ENCODE peak calls at places on chromosomes 7 and 10, in six cellular contexts. T is foreskin keratinocyte; H is CD4-positive, alpha-beta T cell; S is MM.1S; R is thoracic aorta; O is left ventricle myocardium inferior. W is an unnamed sample.

GRCh38 chr7:145481985-145482384 is 634.6 kb upstream of the CNTNAP2 start:
- DNase-seq in H (no peak), R (no peak), T (no peak), O (no peak), S (no peak), W (no peak)

GRCh38 chr10:47366056-47366631 is 17.9 kb downstream of the ZNF488 start:
- DNase-seq in R (no peak), O (no peak), S (no peak), T (no peak), H (no peak), W (no peak)

GRCh38 chr10:62019685-62020361 is 118.3 kb downstream of the ARID5B start:
- DNase-seq in T (peak), S (no peak), R (no peak), O (no peak), H (no peak), W (no peak)

GRCh38 chr7:141654551-141654950 is 47.4 kb downstream of the DENND11 start:
- DNase-seq in H (peak), T (peak), O (no peak), S (peak), R (no peak), W (peak)

GRCh38 chr7:151709141-151710038 is 167.5 kb downstream of the PRKAG2 start:
- DNase-seq in R (no peak), S (no peak), O (no peak), H (no peak), T (no peak), W (no peak)

GRCh38 chr10:102764340-102765257 is 20.9 kb downstream of the WBP1L start:
- DNase-seq in O (no peak), T (no peak), R (no peak), H (no peak), S (no peak), W (no peak)

GRCh38 chr7:105963038-105963667 is at the start of gene CDHR3:
- DNase-seq in R (no peak), H (no peak), T (no peak), O (no peak), S (no peak), W (no peak)

GRCh38 chr10:113982296-113982695 is 61.4 kb upstream of the ADRB1 start:
- DNase-seq in O (no peak), H (no peak), T (no peak), R (no peak), S (no peak), W (no peak)

GRCh38 chr7:14551326-14551725 is 351.2 kb downstream of the DGKB start:
- DNase-seq in S (no peak), R (no peak), T (no peak), H (no peak), O (no peak), W (no peak)

GRCh38 chr7:123747089-123747488 is 1.7 kb downstream of the WASL start:
- DNase-seq in T (no peak), H (no peak), S (peak), R (no peak), O (no peak), W (no peak)

GRCh38 chr7:72249106-72249505 is 163.0 kb downstream of the CALN1 start:
- DNase-seq in O (no peak), R (no peak), S (peak), H (no peak), T (no peak), W (no peak)

GRCh38 chr10:60155945-60156683 is 233.6 kb downstream of the ANK3 start:
- DNase-seq in S (no peak), T (no peak), O (no peak), R (no peak), H (no peak), W (no peak)

GRCh38 chr7:112504093-112504695 is 23.4 kb downstream of the LSMEM1 start:
- DNase-seq in O (no peak), H (no peak), S (no peak), T (no peak), R (no peak), W (no peak)

GRCh38 chr7:156840134-156840533 is 52.8 kb downstream of the LMBR1 start:
- DNase-seq in H (no peak), O (no peak), T (no peak), S (no peak), R (no peak), W (no peak)

GRCh38 chr10:5919568-5919967 is 29.5 kb downstream of the FBH1 start:
- DNase-seq in S (no peak), R (no peak), T (no peak), O (no peak), H (no peak), W (no peak)

GRCh38 chr7:82105463-82105862 is 335.6 kb upstream of the HGF start:
- DNase-seq in T (peak), H (no peak), O (no peak), S (no peak), R (no peak), W (peak)

GRCh38 chr7:130152270-130153141 is 52.7 kb downstream of the TMEM209 start:
- DNase-seq in O (no peak), T (peak), S (no peak), R (no peak), H (no peak), W (no peak)

GRCh38 chr10:84118395-84119006 is 20.8 kb upstream of the GHITM start:
- DNase-seq in S (no peak), T (no peak), R (no peak), O (no peak), H (no peak), W (no peak)

GRCh38 chr7:37918526-37918925 is 1.9 kb upstream of the SFRP4 start:
- DNase-seq in H (no peak), T (no peak), S (no peak), O (no peak), R (no peak), W (no peak)

GRCh38 chr7:106167439-106168136 is 55.5 kb upstream of the SYPL1 start:
- DNase-seq in O (no peak), T (no peak), H (no peak), R (no peak), S (no peak), W (no peak)

GRCh38 chr7:55179897-55180682 is 161.3 kb downstream of the EGFR start:
- DNase-seq in O (no peak), S (no peak), H (no peak), R (no peak), T (no peak), W (no peak)

GRCh38 chr10:43696909-43697499 is 48.3 kb upstream of the ZNF32 start:
- DNase-seq in H (no peak), R (no peak), O (no peak), S (no peak), T (no peak), W (no peak)

GRCh38 chr10:6204341-6205191 is 1.8 kb downstream of the PFKFB3 start:
- DNase-seq in S (no peak), T (peak), H (no peak), O (peak), R (no peak), W (peak)

GRCh38 chr10:69438531-69439349 is 12.5 kb upstream of the TSPAN15 start:
- DNase-seq in O (no peak), T (peak), S (no peak), R (no peak), H (no peak), W (no peak)

GRCh38 chr7:47496666-47497065 is 85.2 kb downstream of the TNS3 start:
- DNase-seq in S (no peak), R (no peak), O (no peak), H (no peak), T (no peak), W (no peak)

GRCh38 chr7:47498229-47499056 is 83.5 kb downstream of the TNS3 start:
- DNase-seq in S (peak), O (no peak), H (no peak), R (no peak), T (no peak), W (no peak)

GRCh38 chr7:47495269-47495875 is 86.5 kb downstream of the TNS3 start:
- DNase-seq in S (no peak), H (no peak), T (no peak), O (no peak), R (no peak), W (no peak)

GRCh38 chr7:47496064-47496665 is 85.7 kb downstream of the TNS3 start:
- DNase-seq in T (no peak), H (no peak), S (no peak), O (no peak), R (no peak), W (no peak)

DNA sequence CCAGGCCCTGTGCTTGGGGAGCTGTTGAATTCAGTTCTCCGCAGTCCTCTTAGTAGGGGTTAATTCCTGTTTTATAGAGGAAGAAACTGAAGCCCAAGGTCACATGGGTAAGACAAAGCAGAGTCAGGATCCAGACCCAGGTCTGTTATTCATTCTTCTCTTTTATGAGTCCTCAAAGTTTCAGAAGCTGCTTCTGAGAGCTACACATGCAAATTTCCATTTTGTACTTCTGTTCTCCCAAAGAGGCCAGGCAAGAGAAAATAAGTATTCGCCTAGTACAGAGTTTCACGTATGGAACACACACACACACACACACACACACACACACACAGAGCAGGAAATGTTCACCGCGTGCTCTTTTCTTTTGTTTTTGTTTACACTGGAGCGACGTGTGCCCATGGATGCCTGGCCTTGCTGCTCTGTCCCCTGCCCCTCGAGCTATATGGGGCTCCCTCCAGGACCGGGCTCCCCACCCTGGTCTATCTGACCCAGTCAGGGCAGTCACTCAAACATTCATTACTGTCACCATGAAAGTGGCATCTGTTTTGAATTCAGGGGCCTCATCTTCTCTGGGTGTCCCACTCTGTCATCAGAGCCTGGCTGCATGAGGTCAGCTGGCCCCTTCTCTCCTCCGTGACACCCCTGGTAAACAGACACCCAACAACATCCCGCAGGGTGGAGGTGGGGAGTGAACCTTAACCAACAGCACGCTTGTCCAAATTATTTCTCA is 84.4 kb downstream of the TNS3 start:
- DNase-seq in S (peak), H (no peak), R (no peak), O (no peak), T (no peak), W (no peak)
- H3K27ac ChIP-seq in S (peak), H (no peak), R (peak), O (peak), T (no peak), W (no peak)

GRCh38 chr7:94908204-94909022 is 1.0 kb downstream of the PPP1R9A start:
- DNase-seq in O (peak), H (no peak), T (no peak), R (no peak), S (no peak), W (no peak)
- H3K27ac ChIP-seq in O (peak), H (no peak), T (no peak), R (peak), S (no peak), W (no peak)

GRCh38 chr10:117367718-117368117 is 7.5 kb downstream of the PDZD8 start:
- DNase-seq in T (no peak), R (no peak), S (no peak), O (no peak), H (no peak), W (no peak)

GRCh38 chr10:117366741-117367140 is 8.5 kb downstream of the PDZD8 start:
- DNase-seq in R (no peak), S (no peak), H (no peak), T (no peak), O (no peak), W (no peak)

GRCh38 chr10:117363027-117363426 is 12.2 kb downstream of the PDZD8 start:
- DNase-seq in O (no peak), R (no peak), S (no peak), T (peak), H (no peak), W (peak)

GRCh38 chr10:117364121-117364960 is 10.9 kb downstream of the PDZD8 start:
- DNase-seq in T (no peak), R (no peak), H (no peak), S (no peak), O (no peak), W (no peak)

DNA sequence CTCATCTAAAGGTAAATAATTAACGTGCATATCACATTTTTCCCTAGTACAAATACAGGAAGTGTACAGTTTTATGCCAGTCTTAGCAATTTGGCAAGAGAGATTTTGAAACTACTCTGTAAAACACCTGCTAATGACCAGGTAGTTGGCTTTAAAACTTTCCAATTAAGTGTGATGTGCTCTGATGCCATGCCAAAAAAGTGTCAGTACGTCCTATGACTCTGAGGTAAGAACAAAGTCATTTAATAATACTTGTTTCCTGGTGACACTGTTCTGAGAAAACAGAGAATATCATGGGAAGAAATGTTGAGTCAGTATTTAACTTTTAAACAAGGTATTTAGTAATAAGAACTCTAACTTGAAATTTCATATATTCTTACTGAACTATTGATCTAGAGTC is 9.6 kb downstream of the PDZD8 start:
- DNase-seq in R (no peak), O (no peak), S (peak), T (no peak), H (no peak), W (peak)
- H3K27ac ChIP-seq in R (no peak), O (no peak), S (no peak), T (no peak), H (no peak), W (peak)

GRCh38 chr7:99339595-99339994 is 13.9 kb downstream of the ARPC1A start:
- DNase-seq in S (no peak), T (no peak), R (no peak), O (no peak), H (no peak), W (no peak)
- H3K27ac ChIP-seq in S (no peak), T (no peak), R (peak), O (no peak), H (no peak), W (no peak)

DNA sequence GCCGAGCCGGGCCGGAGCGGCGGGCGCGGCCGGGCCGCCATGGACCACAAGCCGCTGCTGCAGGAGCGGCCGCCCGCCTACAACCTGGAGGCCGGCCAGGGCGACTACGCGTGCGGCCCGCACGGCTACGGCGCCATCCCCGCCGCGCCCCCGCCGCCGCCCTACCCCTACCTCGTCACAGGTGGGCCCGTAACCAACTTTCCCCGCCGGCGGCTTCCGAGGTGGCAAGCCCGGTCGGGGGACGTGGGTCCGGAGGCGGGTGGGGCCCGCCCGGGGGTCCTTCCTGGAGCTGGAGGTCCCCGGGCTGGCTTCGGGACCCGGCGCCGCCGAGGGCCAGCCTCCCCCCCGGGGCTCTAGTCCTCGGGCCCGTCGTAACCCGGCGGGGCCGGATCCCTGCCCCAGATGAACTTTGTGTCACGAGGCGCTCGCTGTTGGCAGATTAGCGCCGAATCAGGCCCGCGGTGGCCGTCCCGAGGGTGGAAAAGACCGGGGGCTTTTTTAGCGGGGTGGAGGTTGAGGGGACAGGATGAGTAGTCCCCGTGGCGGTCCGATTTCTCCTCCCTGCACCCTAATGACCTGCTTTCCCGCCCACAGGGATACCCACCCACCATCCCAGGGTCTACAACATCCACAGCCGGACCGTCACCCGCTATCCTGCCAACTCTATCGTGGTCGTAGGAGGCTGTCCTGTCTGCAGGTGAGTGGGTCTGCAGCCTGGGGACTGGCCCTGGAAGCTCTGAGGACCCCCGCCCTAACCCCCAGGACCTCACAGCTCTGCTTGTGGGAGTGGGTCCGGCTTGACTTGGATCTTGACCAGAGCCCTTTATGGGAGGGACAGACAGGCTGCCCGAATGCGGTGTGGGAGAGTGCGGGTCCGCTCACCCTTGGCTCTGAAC is 519 bp downstream of the BRI3 start:
- DNase-seq in H (no peak), O (no peak), T (no peak), R (no peak), S (no peak), W (no peak)
- H3K27ac ChIP-seq in H (peak), O (peak), T (peak), R (peak), S (no peak), W (peak)

DNA sequence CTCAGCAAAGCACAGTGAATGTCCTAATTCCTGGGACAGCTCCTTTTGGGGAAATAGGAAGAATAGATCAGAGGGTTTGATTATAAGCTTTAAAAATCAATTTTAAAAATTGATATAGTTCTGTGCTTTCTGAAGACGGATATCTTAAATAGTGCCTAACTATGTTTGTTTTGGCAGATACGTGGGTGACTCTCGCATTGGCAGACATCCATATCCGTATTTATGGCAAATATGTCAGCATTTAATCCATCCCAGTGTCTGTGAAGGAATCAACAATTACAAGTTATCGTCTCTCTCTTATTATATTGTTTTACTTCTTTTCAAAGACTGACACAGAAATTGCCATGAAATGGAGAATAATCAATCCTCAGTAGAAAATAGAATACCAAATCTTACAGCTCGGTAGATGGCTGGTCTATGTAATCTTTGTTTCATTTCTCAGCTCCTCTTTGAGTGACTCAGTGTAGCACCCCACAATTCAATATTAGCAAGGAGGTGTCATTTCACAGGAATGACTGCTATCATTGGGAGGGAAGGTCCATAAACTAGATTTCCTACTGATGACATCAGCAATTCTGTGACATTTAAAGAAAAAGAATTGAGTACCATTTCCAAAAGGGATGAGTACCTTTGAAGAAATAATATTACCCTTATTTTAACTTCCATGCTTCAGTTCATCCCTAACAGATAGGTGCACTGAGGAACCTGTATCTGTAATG is 186.4 kb upstream of the NFE2L3 start:
- DNase-seq in S (no peak), H (no peak), R (no peak), O (no peak), T (peak), W (no peak)
- H3K27ac ChIP-seq in S (peak), H (no peak), R (no peak), O (no peak), T (no peak), W (peak)

DNA sequence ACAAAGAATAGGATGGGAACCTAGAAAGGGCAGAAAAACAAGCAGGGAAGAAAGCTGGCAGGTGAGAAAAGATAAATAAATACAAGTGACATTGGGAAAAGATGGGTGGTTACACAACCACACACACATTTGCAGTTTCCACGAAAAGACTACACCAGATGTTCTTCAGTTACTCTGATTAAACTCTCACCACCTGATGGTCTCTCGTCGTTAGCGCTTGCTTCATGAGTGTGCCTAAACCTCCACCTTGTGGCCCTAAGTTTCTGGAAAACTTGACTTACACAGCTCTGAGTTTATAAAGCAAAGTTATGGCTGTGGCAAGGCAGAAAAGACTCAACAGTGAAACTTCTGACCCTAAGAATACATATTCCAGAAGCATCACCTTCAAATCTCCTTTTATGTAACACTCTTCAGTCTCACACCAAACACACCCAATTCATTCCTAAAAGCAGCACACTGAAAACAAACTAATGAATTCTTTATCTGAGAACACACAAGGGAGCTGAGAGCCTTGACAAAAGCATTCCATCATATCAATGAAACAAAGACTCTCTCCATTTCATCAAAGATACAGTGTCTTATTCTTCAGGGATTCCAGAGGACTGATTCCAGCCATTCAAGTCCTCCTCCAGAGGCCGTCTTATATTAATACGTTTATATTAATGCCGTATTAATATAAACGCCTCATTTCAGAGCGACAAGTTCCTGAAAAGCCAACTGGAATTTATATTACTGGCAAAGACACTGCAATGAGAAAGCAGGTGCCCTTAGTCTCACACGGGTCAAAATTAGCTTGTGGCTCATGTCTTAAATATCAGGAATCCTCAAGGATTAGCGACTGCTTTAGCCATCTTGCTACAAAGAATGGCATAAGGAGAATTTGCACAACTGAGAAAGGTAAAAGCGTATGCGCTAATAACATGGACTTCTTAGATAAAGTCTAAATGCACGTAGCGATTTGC is 77.6 kb downstream of the RNF216 start:
- DNase-seq in O (no peak), R (no peak), S (no peak), T (no peak), H (no peak), W (no peak)
- H3K27ac ChIP-seq in O (peak), R (peak), S (no peak), T (no peak), H (no peak), W (peak)